ENCODE peak calls at places on chromosomes 2 and 18, in five cellular contexts. M is body of pancreas; D is left colon; X is stimulated activated CD4-positive, alpha-beta T cell treated with anti-CD3 and anti-CD28 coated beads, TNF-alpha, amount 100 ng/mL, for 48 hours; E is NCI-H1092. K is an unnamed sample.
A peak's percentile ranks its signal among the peaks of the same experiment; 100 is the strongest.

GRCh38 chr2:100416397-100416938 is 1.0 kb downstream of the CHST10 start:
- DNase-seq in M (no peak), D (no peak), X (no peak), E (no peak), K (no peak)

GRCh38 chr18:52348209-52348608 is 8.2 kb downstream of the DCC start:
- DNase-seq in M (no peak), D (no peak), X (no peak), E (no peak), K (no peak)

GRCh38 chr2:113273031-113273551 is 5.6 kb downstream of the PAX8 start:
- DNase-seq in M (no peak), D (no peak), X (no peak), E (no peak), K (no peak)

GRCh38 chr2:106158871-106159270 is 35.2 kb downstream of the UXS1 start:
- DNase-seq in M (no peak), D (no peak), X (no peak), E (no peak), K (no peak)

GRCh38 chr2:11697103-11697871 is 27.3 kb upstream of the NTSR2 start:
- DNase-seq in M (no peak), D (peak; percentile 52), X (no peak), E (no peak), K (no peak)

GRCh38 chr2:5696741-5697521 is 4.7 kb downstream of the SOX11 start:
- DNase-seq in M (no peak), D (no peak), X (no peak), E (no peak), K (no peak)

GRCh38 chr2:45938649-45939511 is 287.4 kb downstream of the PRKCE start:
- DNase-seq in M (peak; percentile 90), D (peak; percentile 87), X (no peak), E (no peak), K (peak; percentile 88)

GRCh38 chr2:133819906-133820305 is 251.6 kb upstream of the NCKAP5 start:
- DNase-seq in M (no peak), D (no peak), X (no peak), E (no peak), K (no peak)

GRCh38 chr18:70461323-70462077 is 172.7 kb downstream of the SOCS6 start:
- DNase-seq in M (no peak), D (no peak), X (no peak), E (no peak), K (no peak)

GRCh38 chr2:224211821-224212220 is 172.7 kb upstream of the SERPINE2 start:
- DNase-seq in M (no peak), D (no peak), X (no peak), E (no peak), K (no peak)

GRCh38 chr2:240326246-240326645 is 109.2 kb upstream of the GPC1 start:
- DNase-seq in M (no peak), D (no peak), X (no peak), E (no peak), K (no peak)

GRCh38 chr2:86249843-86250402 is 50.7 kb downstream of the MRPL35 start:
- DNase-seq in M (peak; percentile 25), D (peak; percentile 65), X (no peak), E (no peak), K (peak; percentile 54)

GRCh38 chr2:20618886-20619521 is 31.9 kb downstream of the HS1BP3 start:
- DNase-seq in M (peak; percentile 3), D (peak; percentile 30), X (no peak), E (no peak), K (no peak)

GRCh38 chr2:105269426-105269825 is 27.9 kb downstream of the GPR45 start:
- DNase-seq in M (no peak), D (no peak), X (no peak), E (no peak), K (no peak)

GRCh38 chr2:191636586-191636985 is 41.4 kb upstream of the NABP1 start:
- DNase-seq in M (no peak), D (no peak), X (no peak), E (no peak), K (no peak)

GRCh38 chr2:118492335-118492734 is 355.1 kb downstream of the EN1 start:
- DNase-seq in M (no peak), D (no peak), X (no peak), E (no peak), K (no peak)

GRCh38 chr2:172102858-172103359 is at the start of gene DLX2:
- DNase-seq in M (peak; percentile 85), D (peak; percentile 87), X (peak; percentile 64), E (peak; percentile 91), K (peak; percentile 92)

GRCh38 chr18:48639772-48640432 is 101.1 kb downstream of the CTIF start:
- DNase-seq in M (no peak), D (no peak), X (no peak), E (no peak), K (no peak)

GRCh38 chr18:22176282-22176621 is 6.9 kb downstream of the GATA6 start:
- DNase-seq in M (no peak), D (no peak), X (no peak), E (no peak), K (peak; percentile 40)

GRCh38 chr2:183511154-183511553 is 386.9 kb downstream of the NUP35 start:
- DNase-seq in M (no peak), D (no peak), X (no peak), E (no peak), K (no peak)

GRCh38 chr2:56108806-56109205 is 75.0 kb upstream of the CCDC85A start:
- DNase-seq in M (peak; percentile 40), D (no peak), X (no peak), E (no peak), K (no peak)

GRCh38 chr2:173590278-173590811 is 235.7 kb downstream of the CDCA7 start:
- DNase-seq in M (peak; percentile 60), D (no peak), X (no peak), E (peak; percentile 91), K (peak; percentile 20)

GRCh38 chr2:26913599-26914285 is 56.7 kb upstream of the MAPRE3 start:
- DNase-seq in M (no peak), D (no peak), X (no peak), E (no peak), K (no peak)

GRCh38 chr2:14321357-14321756 is 311.2 kb upstream of the LRATD1 start:
- DNase-seq in M (no peak), D (no peak), X (no peak), E (no peak), K (no peak)

GRCh38 chr2:146450131-146450530 is 1394.7 kb upstream of the ACVR2A start:
- DNase-seq in M (no peak), D (no peak), X (no peak), E (no peak), K (no peak)

GRCh38 chr2:27955762-27956161 is 65.2 kb downstream of the BABAM2 start:
- DNase-seq in M (no peak), D (no peak), X (no peak), E (no peak), K (no peak)

GRCh38 chr2:36771671-36772070 is 75.2 kb downstream of the VIT start:
- DNase-seq in M (no peak), D (no peak), X (no peak), E (no peak), K (no peak)

GRCh38 chr18:52531836-52532235 is 191.8 kb downstream of the DCC start:
- DNase-seq in M (no peak), D (no peak), X (no peak), E (no peak), K (no peak)

GRCh38 chr2:11543337-11544216 is 9.7 kb downstream of the GREB1 start:
- DNase-seq in M (no peak), D (no peak), X (no peak), E (no peak), K (no peak)

K was measured in colonic mucosa.